ENCODE peak calls at places on chromosomes 16 and 17, in four cellular contexts. O, Y, Q and M are unnamed samples.

GRCh38 chr16:66483689-66484452 is 56.8 kb downstream of the BEAN1 start:
- DNase-seq in Y (peak), O (peak), Q (peak), M (peak)

GRCh38 chr17:82638183-82638773 is 10.0 kb downstream of the WDR45B start:
- DNase-seq in O (no peak), Y (peak), Q (no peak), M (no peak)

GRCh38 chr17:40547079-40547784 is 18.0 kb downstream of the CCR7 start:
- DNase-seq in O (no peak), Q (no peak), Y (no peak), M (peak)

GRCh38 chr17:57424777-57425188 is 168.5 kb downstream of the MSI2 start:
- DNase-seq in O (peak), Q (peak), Y (no peak), M (no peak)

GRCh38 chr17:34071891-34072420 is 183.1 kb upstream of the CCL2 start:
- DNase-seq in Y (no peak), Q (no peak), O (no peak), M (no peak)

GRCh38 chr17:58268326-58268725 is 12.4 kb downstream of the MPO start:
- DNase-seq in Q (no peak), Y (no peak), O (no peak), M (peak)

GRCh38 chr17:45128331-45128730 is 4.0 kb downstream of the PLCD3 start:
- DNase-seq in O (no peak), Q (no peak), Y (peak), M (no peak)

GRCh38 chr17:57284984-57285646 is 28.8 kb downstream of the MSI2 start:
- DNase-seq in O (no peak), Q (no peak), Y (no peak), M (no peak)

GRCh38 chr17:80497726-80498241 is 21.4 kb upstream of the NPTX1 start:
- DNase-seq in Y (no peak), O (no peak), Q (no peak), M (no peak)

GRCh38 chr17:65586899-65587298 is 25.5 kb upstream of the AXIN2 start:
- DNase-seq in Y (no peak), O (no peak), Q (no peak), M (no peak)

GRCh38 chr16:86805210-86805609 is 226.9 kb downstream of the FOXL1 start:
- DNase-seq in Y (no peak), Q (no peak), O (no peak), M (no peak)

GRCh38 chr17:3890082-3890892 is 2.6 kb downstream of the CAMKK1 start:
- DNase-seq in Q (peak), O (peak), Y (peak), M (no peak)

GRCh38 chr17:30550512-30551273 is 73.5 kb downstream of the GOSR1 start:
- DNase-seq in Y (no peak), O (peak), Q (peak), M (peak)

GRCh38 chr17:74812109-74812864 is 36.1 kb upstream of the NAT9 start:
- DNase-seq in Y (no peak), O (no peak), Q (no peak), M (no peak)

GRCh38 chr17:39096435-39097158 is 54.8 kb downstream of the PLXDC1 start:
- DNase-seq in O (no peak), Q (no peak), Y (no peak), M (no peak)

GRCh38 chr17:14882131-14882530 is 383.0 kb downstream of the PMP22 start:
- DNase-seq in Q (no peak), O (no peak), Y (no peak), M (no peak)

DNA sequence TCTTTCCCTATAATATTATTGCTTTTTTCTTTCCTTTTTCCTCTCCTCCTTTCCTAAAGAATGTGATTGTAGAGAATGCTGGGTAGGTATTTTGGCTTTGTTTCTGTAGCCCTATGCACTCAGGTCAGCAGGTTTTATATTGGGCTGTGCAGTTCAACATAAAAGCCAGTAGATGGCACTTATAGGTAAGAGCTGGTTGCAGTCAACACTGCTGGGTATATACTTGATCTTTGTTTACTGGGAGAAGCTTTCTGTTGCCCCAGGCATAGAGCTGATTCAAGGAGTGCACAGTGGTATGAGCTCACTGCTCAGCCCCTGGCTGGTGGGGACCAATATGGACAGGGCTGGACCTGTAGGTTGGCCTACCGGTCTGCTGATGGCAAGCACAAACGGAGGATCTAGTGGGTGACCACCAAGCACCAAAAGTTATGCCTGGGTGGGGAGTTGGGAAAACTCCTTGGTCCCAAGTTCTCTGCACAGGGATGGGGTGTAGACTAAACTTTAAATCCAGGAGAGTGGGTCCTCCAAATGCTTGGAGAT is 378.9 kb downstream of the PMP22 start:
- DNase-seq in O (no peak), Y (no peak), Q (no peak), M (no peak)
- TF ChIP-seq CTCF in O (no peak), Y (no peak), Q (peak), M (peak)

GRCh38 chr16:74998481-74999207 is at the start of gene ZNRF1:
- DNase-seq in Q (peak), O (peak), Y (peak), M (no peak)

GRCh38 chr16:74999683-75000480 is 1.1 kb downstream of the ZNRF1 start:
- DNase-seq in O (no peak), Q (no peak), Y (peak), M (no peak)

GRCh38 chr16:75002474-75002873 is 3.6 kb downstream of the ZNRF1 start:
- DNase-seq in Y (no peak), Q (no peak), O (no peak), M (no peak)

GRCh38 chr16:74999208-74999682 is 421 bp downstream of the ZNRF1 start:
- DNase-seq in O (no peak), Y (peak), Q (no peak), M (no peak)

GRCh38 chr16:75000481-75001081 is 1.8 kb downstream of the ZNRF1 start:
- DNase-seq in Y (peak), Q (no peak), O (no peak), M (no peak)
- TF ChIP-seq CTCF in Y (no peak), Q (peak), O (no peak), M (peak)

DNA sequence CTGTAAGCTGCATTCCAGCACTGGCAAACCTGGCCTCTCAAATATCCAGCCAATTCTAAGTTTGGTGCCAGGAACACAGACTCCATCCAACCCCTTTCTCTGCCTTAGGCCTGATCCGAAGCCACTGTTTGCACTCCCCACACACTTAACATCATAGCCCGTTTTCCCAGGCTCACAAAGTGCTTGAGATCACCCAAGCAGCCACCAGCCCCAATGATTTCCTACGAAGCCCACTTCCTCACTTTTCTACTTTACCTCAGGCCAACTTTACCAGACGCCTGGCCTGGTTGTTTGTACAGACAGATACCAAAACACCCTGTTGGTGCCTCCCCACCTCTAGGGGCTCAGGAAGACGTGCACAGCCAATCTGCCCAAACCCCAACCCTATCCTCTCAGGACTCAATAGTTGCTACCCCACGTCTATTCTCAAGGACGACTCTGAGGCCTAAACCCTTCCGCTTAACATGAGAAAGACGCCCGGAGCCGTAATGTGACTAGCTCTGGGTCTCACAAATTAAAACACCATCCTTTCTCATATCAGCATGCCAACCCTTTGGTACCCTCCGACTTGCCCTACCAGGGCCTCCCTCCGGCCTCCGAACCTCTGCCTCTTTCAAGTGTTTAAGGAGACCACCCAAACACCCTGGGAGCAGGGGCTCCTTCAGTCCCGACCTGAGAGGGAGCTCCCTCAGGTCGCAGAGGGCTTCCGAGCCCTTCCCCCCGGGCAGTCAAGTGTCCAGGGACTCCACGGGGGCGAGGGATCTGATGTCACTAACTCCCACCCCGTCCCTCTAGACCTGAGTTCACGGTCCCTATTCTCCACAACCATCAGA is 3.4 kb upstream of the PER1 start:
- DNase-seq in Q (no peak), Y (peak), O (no peak), M (no peak)
- TF ChIP-seq CTCF in Q (no peak), Y (no peak), O (no peak), M (peak)

GRCh38 chr16:25834101-25834500 is 142.3 kb downstream of the HS3ST4 start:
- DNase-seq in Y (no peak), O (no peak), Q (no peak), M (no peak)

GRCh38 chr16:25841776-25842175 is 150.0 kb downstream of the HS3ST4 start:
- DNase-seq in O (no peak), Q (no peak), Y (no peak), M (no peak)

DNA sequence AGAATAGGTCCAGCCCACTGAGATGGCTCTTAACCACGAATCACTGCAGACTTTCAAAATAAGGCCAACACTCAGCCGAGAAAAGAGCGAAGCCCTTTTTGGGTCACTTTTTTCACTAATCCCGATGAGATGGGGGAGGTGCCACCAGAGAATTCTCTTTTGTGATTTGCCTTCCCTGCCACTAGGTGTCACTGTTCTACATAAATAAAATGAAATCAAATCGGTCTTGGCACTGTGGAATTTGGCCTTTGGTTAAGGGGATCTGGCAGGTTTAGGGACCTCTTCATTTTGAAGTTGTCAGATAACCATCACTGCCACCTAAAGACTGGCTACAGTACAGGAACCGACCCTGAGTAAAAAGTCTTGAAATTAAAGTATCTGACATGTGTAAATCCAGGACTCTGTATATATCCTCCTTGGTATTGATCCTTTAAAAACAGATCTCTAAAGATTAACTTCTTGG is 147.0 kb downstream of the HS3ST4 start:
- DNase-seq in Y (no peak), Q (peak), O (peak), M (no peak)
- TF ChIP-seq CTCF in Y (peak), Q (peak), O (peak), M (peak)

DNA sequence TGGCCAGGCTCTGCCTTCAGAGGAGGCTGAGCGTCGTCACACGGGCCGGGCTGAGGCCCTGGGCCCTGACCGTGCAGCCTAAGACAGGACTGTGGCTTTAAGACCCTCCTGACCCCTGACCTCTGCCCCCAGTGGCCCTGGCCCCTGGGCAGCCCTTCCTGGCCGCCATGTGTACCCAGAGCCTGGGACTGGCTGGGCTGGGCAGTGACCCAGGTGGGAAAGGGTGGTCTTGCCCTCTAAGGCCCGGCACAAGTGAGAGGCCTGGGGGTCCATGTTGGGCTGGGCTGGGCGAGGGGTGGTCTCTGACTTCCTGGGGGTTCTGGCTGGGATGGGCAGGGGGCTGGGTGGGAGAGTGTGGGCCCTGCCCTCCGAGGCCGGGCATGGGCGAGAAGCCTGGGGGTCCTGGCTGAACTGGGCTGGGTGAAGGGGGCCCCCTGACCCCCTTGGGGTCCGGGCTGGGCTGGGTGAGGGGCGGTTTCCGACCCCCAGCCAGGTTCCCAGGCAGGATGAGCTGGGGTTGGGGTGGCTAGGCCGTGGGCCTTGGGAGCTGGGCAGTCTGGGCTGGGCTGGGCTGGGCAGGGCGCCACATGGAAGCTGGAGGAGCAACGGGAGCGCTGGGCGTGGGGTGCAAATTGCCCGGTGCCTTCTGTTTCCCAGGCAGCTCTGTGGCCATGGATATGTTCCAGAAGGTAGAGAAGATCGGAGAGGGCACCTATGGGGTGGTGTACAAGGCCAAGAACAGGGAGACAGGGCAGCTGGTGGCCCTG is at the start of gene CDK3:
- DNase-seq in O (no peak), Q (no peak), Y (peak), M (no peak)
- TF ChIP-seq CTCF in O (no peak), Q (no peak), Y (no peak), M (peak)

GRCh38 chr16:13772782-13773181 is 147.2 kb upstream of the ERCC4 start:
- DNase-seq in Q (no peak), Y (no peak), O (no peak), M (no peak)

GRCh38 chr16:13770436-13770835 is 149.5 kb upstream of the ERCC4 start:
- DNase-seq in Q (no peak), Y (no peak), O (no peak), M (no peak)

GRCh38 chr16:13766334-13766733 is 153.6 kb upstream of the ERCC4 start:
- DNase-seq in Q (no peak), O (no peak), Y (no peak), M (no peak)

GRCh38 chr16:13767215-13767614 is 152.7 kb upstream of the ERCC4 start:
- DNase-seq in Y (no peak), Q (no peak), O (no peak), M (no peak)
- TF ChIP-seq CTCF in Y (peak), Q (no peak), O (no peak), M (peak)

GRCh38 chr17:2412561-2413021 is 11.7 kb upstream of the MNT start:
- DNase-seq in O (no peak), Y (no peak), Q (no peak), M (peak)
- TF ChIP-seq CTCF in O (no peak), Y (no peak), Q (peak), M (peak)